ENCODE peak calls at places on chromosomes 16 and 17, in eight cellular contexts. F, Z, M, V, R, P, N and A are unnamed samples.

GRCh38 chr17:42359133-42359532 is 29.1 kb downstream of the STAT3 start:
- DNase-seq in F (no peak), Z (no peak), M (no peak), V (no peak), R (no peak), P (no peak), N (no peak), A (no peak)

GRCh38 chr17:18159551-18160120 is 24.0 kb upstream of the ALKBH5 start:
- DNase-seq in F (no peak), Z (no peak), M (no peak), V (no peak), R (no peak), P (no peak), N (no peak), A (peak; percentile 35)

GRCh38 chr17:38510424-38511125 is 82.3 kb downstream of the ARHGAP23 start:
- DNase-seq in F (peak; percentile 94), Z (peak; percentile 90), M (no peak), V (no peak), R (no peak), P (no peak), N (no peak), A (peak; percentile 65)

GRCh38 chr16:89136931-89137330 is 34.6 kb upstream of the CDH15 start:
- DNase-seq in F (no peak), Z (no peak), M (no peak), V (no peak), R (no peak), P (no peak), N (no peak), A (no peak)

GRCh38 chr17:9367186-9367585 is 208.4 kb downstream of the STX8 start:
- DNase-seq in F (no peak), Z (no peak), M (no peak), V (no peak), R (no peak), P (no peak), N (no peak), A (no peak)

GRCh38 chr17:30113213-30113612 is 3.4 kb upstream of the NSRP1 start:
- DNase-seq in F (no peak), Z (no peak), M (no peak), V (no peak), R (peak; percentile 79), P (peak; percentile 27), N (peak; percentile 17), A (no peak)

GRCh38 chr16:56547120-56547948 is 17.5 kb upstream of the MT4 start:
- DNase-seq in F (peak; percentile 90), Z (peak; percentile 72), M (no peak), V (no peak), R (no peak), P (peak; percentile 16), N (no peak), A (peak; percentile 80)

GRCh38 chr17:15741624-15742023 is 9.5 kb downstream of the TBC1D26 start:
- DNase-seq in F (no peak), Z (no peak), M (no peak), V (no peak), R (no peak), P (no peak), N (no peak), A (no peak)

GRCh38 chr16:29658693-29659092 is 4.4 kb upstream of the SPN start:
- DNase-seq in F (no peak), Z (no peak), M (no peak), V (no peak), R (no peak), P (no peak), N (no peak), A (no peak)

GRCh38 chr17:47850692-47851573 is at the start of gene SP6:
- DNase-seq in F (peak; percentile 91), Z (peak; percentile 98), M (peak; percentile 31), V (no peak), R (peak; percentile 91), P (peak; percentile 88), N (peak; percentile 9), A (peak; percentile 60)

GRCh38 chr16:48547530-48547929 is 62.5 kb downstream of the N4BP1 start:
- DNase-seq in F (no peak), Z (no peak), M (no peak), V (no peak), R (no peak), P (no peak), N (no peak), A (no peak)

GRCh38 chr17:30808785-30809286 is 15.7 kb downstream of the CRLF3 start:
- DNase-seq in F (no peak), Z (no peak), M (no peak), V (peak; percentile 54), R (no peak), P (no peak), N (peak; percentile 83), A (no peak)

GRCh38 chr17:77503293-77503655 is 362.5 kb downstream of the SEC14L1 start:
- DNase-seq in F (no peak), Z (no peak), M (no peak), V (no peak), R (no peak), P (no peak), N (no peak), A (no peak)

GRCh38 chr16:79283578-79283977 is 317.0 kb downstream of the MAF start:
- DNase-seq in F (no peak), Z (no peak), M (peak; percentile 14), V (peak; percentile 40), R (peak; percentile 10), P (no peak), N (no peak), A (no peak)

GRCh38 chr17:7034955-7035590 is 742 bp upstream of the SLC16A13 start:
- DNase-seq in F (no peak), Z (no peak), M (no peak), V (peak; percentile 60), R (no peak), P (no peak), N (no peak), A (no peak)

GRCh38 chr17:78532311-78532710 is 44.9 kb downstream of the DNAH17 start:
- DNase-seq in F (no peak), Z (peak; percentile 27), M (no peak), V (no peak), R (no peak), P (peak; percentile 50), N (no peak), A (no peak)

GRCh38 chr16:87043273-87044030 is 273.7 kb downstream of the C16orf95 start:
- DNase-seq in F (no peak), Z (no peak), M (no peak), V (no peak), R (no peak), P (no peak), N (no peak), A (no peak)

GRCh38 chr17:80477647-80478478 is 1.5 kb upstream of the NPTX1 start:
- DNase-seq in F (peak; percentile 91), Z (peak; percentile 93), M (no peak), V (no peak), R (peak; percentile 35), P (no peak), N (peak; percentile 20), A (peak; percentile 59)

GRCh38 chr17:66805567-66805966 is 29.4 kb upstream of the CACNG5 start:
- DNase-seq in F (no peak), Z (no peak), M (no peak), V (no peak), R (no peak), P (no peak), N (peak; percentile 41), A (no peak)

GRCh38 chr16:65574311-65574966 is 452.6 kb upstream of the CDH11 start:
- DNase-seq in F (no peak), Z (no peak), M (no peak), V (no peak), R (no peak), P (no peak), N (no peak), A (no peak)

GRCh38 chr16:71851726-71852125 is 6.0 kb downstream of the ATXN1L start:
- DNase-seq in F (no peak), Z (no peak), M (no peak), V (peak; percentile 5), R (no peak), P (no peak), N (no peak), A (no peak)

GRCh38 chr17:64694207-64694606 is 32.1 kb upstream of the SMURF2 start:
- DNase-seq in F (no peak), Z (no peak), M (no peak), V (no peak), R (peak; percentile 71), P (peak; percentile 84), N (no peak), A (peak; percentile 94)

GRCh38 chr17:38591759-38592241 is 14.0 kb downstream of the SRCIN1 start:
- DNase-seq in F (no peak), Z (no peak), M (no peak), V (peak; percentile 88), R (no peak), P (peak; percentile 47), N (peak; percentile 96), A (no peak)

GRCh38 chr17:46952115-46952514 is 26.9 kb downstream of the RPRML start:
- DNase-seq in F (no peak), Z (no peak), M (no peak), V (no peak), R (no peak), P (no peak), N (no peak), A (no peak)

GRCh38 chr16:84286568-84287220 is 8.0 kb upstream of the WFDC1 start:
- DNase-seq in F (no peak), Z (no peak), M (no peak), V (no peak), R (peak; percentile 43), P (no peak), N (no peak), A (peak; percentile 45)

GRCh38 chr17:20223808-20224328 is 214.7 kb downstream of the SPECC1 start:
- DNase-seq in F (no peak), Z (no peak), M (no peak), V (no peak), R (no peak), P (no peak), N (no peak), A (peak; percentile 10)
- H3K27ac ChIP-seq in F (no peak overlapping the region), Z (no peak overlapping the region), M (no peak overlapping the region), V (no peak overlapping the region), R (no peak overlapping the region), P (no peak overlapping the region), N (no peak overlapping the region), A (no peak overlapping the region)

GRCh38 chr17:82492647-82493516 is 26.6 kb upstream of the FOXK2 start:
- DNase-seq in F (no peak), Z (no peak), M (no peak), V (no peak), R (no peak), P (peak; percentile 46), N (no peak), A (peak; percentile 58)
- H3K27ac ChIP-seq in F (no peak overlapping the region), Z (no peak overlapping the region), M (no peak overlapping the region), V (no peak overlapping the region), R (no peak overlapping the region), P (peak overlapping the region; percentile 37), N (no peak overlapping the region), A (no peak overlapping the region)

GRCh38 chr17:1554751-1555617 is 7.6 kb downstream of the PITPNA start:
- DNase-seq in F (no peak), Z (no peak), M (no peak), V (no peak), R (no peak), P (no peak), N (no peak), A (no peak)
- H3K27ac ChIP-seq in F (no peak overlapping the region), Z (no peak overlapping the region), M (no peak overlapping the region), V (peak overlapping the region; percentile 45), R (no peak overlapping the region), P (no peak overlapping the region), N (no peak overlapping the region), A (no peak overlapping the region)

GRCh38 chr17:68603663-68604062 is 2.5 kb upstream of the FAM20A start:
- DNase-seq in F (no peak), Z (no peak), M (no peak), V (no peak), R (no peak), P (no peak), N (no peak), A (no peak)
- H3K27ac ChIP-seq in F (no peak overlapping the region), Z (no peak overlapping the region), M (no peak overlapping the region), V (no peak overlapping the region), R (peak overlapping the region; percentile 19), P (no peak overlapping the region), N (peak overlapping the region; percentile 28), A (no peak overlapping the region)